ENCODE peak calls at places on chromosomes 11 and 22, in six cellular contexts. Z, P, Y, X, D and W are unnamed samples.

GRCh38 chr11:75014129-75014528 is 25.4 kb downstream of the NEU3 start:
- DNase-seq in Z (peak; percentile 18), P (peak; percentile 81), Y (no peak), X (peak; percentile 13), D (no peak), W (no peak)

GRCh38 chr11:100948936-100949335 is 180.7 kb downstream of the PGR start:
- DNase-seq in Z (no peak), P (no peak), Y (no peak), X (peak; percentile 43), D (no peak), W (no peak)

GRCh38 chr11:128548655-128549255 is 38.6 kb downstream of the ETS1 start:
- DNase-seq in Z (peak; percentile 61), P (peak; percentile 25), Y (peak; percentile 71), X (peak; percentile 98), D (no peak), W (no peak)

GRCh38 chr11:107898270-107898669 is 30.0 kb upstream of the RAB39A start:
- DNase-seq in Z (peak; percentile 26), P (peak; percentile 50), Y (peak; percentile 44), X (peak; percentile 70), D (peak; percentile 20), W (no peak)

GRCh38 chr11:98587884-98588283 is 432.9 kb upstream of the CNTN5 start:
- DNase-seq in Z (no peak), P (no peak), Y (no peak), X (no peak), D (no peak), W (no peak)

GRCh38 chr11:128714121-128714520 is 20.2 kb downstream of the FLI1 start:
- DNase-seq in Z (no peak), P (no peak), Y (no peak), X (no peak), D (no peak), W (no peak)

GRCh38 chr22:38859581-38860290 is 12.3 kb downstream of the CBX6 start:
- DNase-seq in Z (no peak), P (no peak), Y (no peak), X (no peak), D (no peak), W (no peak)

GRCh38 chr11:67265633-67266423 is 445 bp upstream of the GRK2 start:
- DNase-seq in Z (peak; percentile 89), P (peak; percentile 30), Y (peak; percentile 89), X (peak; percentile 45), D (peak; percentile 44), W (no peak)

GRCh38 chr22:50734986-50735738 is 2.8 kb upstream of the ACR start:
- DNase-seq in Z (no peak), P (no peak), Y (no peak), X (no peak), D (no peak), W (no peak)

GRCh38 chr11:17792161-17792560 is 57.6 kb downstream of the KCNC1 start:
- DNase-seq in Z (no peak), P (no peak), Y (no peak), X (no peak), D (no peak), W (no peak)

GRCh38 chr11:81449588-81450155 is 1284.0 kb downstream of the FAM181B start:
- DNase-seq in Z (no peak), P (no peak), Y (no peak), X (no peak), D (no peak), W (no peak)

GRCh38 chr11:103281301-103281700 is 172.1 kb downstream of the DYNC2H1 start:
- DNase-seq in Z (no peak), P (peak; percentile 7), Y (no peak), X (no peak), D (no peak), W (peak; percentile 44)

GRCh38 chr22:38452373-38453064 is 2.5 kb downstream of the KCNJ4 start:
- DNase-seq in Z (no peak), P (peak; percentile 50), Y (no peak), X (no peak), D (no peak), W (no peak)

GRCh38 chr11:9777525-9777924 is 113.6 kb downstream of the SWAP70 start:
- DNase-seq in Z (no peak), P (no peak), Y (no peak), X (no peak), D (no peak), W (no peak)
- H2AFZ ChIP-seq in Z (no peak overlapping the region), P (no peak overlapping the region), Y (no peak overlapping the region), X (no peak overlapping the region), D (no peak overlapping the region), W (no peak overlapping the region)

DNA sequence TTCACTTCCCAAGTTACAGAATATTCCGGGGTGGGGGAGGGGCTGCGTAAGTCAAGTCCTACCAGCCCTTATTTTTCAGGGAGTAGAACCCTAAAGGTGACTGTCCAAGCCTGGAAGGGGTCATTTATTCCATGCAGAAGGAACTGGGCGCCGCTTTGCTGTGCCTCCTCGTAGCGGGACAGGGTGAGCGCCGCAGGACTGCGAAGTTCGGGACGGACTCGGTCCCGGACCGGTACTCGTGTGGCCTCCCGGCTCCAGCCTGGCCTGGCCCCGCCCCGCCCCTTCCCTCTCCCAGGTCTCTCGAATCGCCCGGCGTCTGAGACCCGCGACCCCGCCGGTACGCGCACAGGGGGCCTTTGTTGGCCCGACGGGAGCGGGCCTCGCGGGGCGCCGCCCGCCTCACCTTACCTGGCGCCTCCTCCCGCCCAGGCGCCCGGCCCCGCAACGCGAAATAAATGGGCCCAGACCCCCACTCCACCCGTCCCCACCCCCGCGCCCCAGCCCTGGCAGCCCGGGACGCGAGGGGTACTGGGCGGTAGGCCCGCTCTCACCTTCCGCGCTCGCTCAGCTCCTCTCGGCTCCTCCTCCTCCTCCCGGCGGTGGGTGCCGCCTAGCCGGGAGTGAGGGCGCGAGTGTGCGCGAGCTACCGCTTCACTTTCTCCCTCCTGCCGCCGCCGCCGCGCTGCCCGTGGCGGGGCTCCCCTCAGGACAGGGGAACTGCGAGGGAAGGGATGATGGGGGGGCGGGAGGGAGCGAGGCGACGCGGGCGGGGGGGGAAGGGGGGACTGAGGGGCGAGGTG is 693 bp downstream of the PAK1 start:
- DNase-seq in Z (peak; percentile 77), P (peak; percentile 40), Y (peak; percentile 75), X (no peak), D (no peak), W (peak; percentile 48)
- TF ChIP-seq EZH2 in Z (no peak), P (peak; percentile 58), Y (peak; percentile 25), X (peak; percentile 60), D (no peak), W (no peak)

GRCh38 chr22:49687333-49687732 is 140.3 kb downstream of the BRD1 start:
- DNase-seq in Z (no peak), P (no peak), Y (no peak), X (no peak), D (no peak), W (no peak)
- H3K9me3 ChIP-seq in Z (no peaks in the 10 kb centered on the region), P (no peaks in the 10 kb centered on the region), Y (no peaks in the 10 kb centered on the region), X (no peaks in the 10 kb centered on the region), D (no peaks in the 10 kb centered on the region), W (peaks cover 4% of the 10 kb centered on the region)

GRCh38 chr11:117949062-117949461 is 19.9 kb upstream of the TMPRSS13 start:
- DNase-seq in Z (no peak), P (no peak), Y (no peak), X (no peak), D (no peak), W (no peak)

GRCh38 chr11:117950320-117950719 is 21.1 kb upstream of the TMPRSS13 start:
- DNase-seq in Z (no peak), P (no peak), Y (no peak), X (no peak), D (no peak), W (no peak)

GRCh38 chr11:117958949-117959348 is 27.2 kb upstream of the IL10RA start:
- DNase-seq in Z (no peak), P (no peak), Y (no peak), X (no peak), D (no peak), W (no peak)

GRCh38 chr11:117950999-117951961 is 22.1 kb upstream of the TMPRSS13 start:
- DNase-seq in Z (no peak), P (no peak), Y (no peak), X (no peak), D (no peak), W (no peak)

DNA sequence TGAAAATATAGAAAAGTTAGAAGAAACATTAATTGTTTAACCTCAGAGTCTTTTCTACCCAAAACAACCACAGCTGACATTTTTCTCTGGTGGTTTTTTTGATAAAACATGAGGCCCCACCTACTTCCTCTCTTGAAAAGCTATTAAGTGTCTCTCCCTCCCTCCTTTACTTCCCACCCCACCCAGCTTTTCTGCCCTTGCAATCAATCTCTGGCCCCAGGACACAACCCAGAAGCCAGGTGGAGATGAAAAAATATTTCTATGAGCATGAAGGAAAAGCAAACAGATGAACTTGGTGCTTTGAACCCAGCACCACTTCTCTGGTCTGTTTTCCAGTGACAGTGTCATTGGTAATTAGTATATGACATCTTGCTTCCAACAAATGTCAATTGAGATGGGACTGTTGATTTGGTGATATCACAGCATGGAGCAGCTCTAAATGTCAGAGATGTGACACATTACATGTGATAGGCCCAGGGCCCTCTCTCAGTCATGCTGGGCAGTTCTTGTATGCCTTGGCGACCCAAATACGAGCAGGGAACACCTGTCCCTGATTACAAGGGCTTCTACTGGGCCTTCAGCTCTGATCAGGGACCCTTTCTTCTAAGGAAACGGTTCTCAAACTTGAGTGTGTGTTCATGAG is 23.9 kb upstream of the TMPRSS13 start:
- DNase-seq in Z (no peak), P (no peak), Y (no peak), X (no peak), D (no peak), W (no peak)
- H2AFZ ChIP-seq in Z (no peak overlapping the region), P (no peak overlapping the region), Y (no peak overlapping the region), X (no peak overlapping the region), D (no peak overlapping the region), W (no peak overlapping the region)

GRCh38 chr22:27845603-27846100 is 44.1 kb upstream of the MN1 start:
- DNase-seq in Z (no peak), P (no peak), Y (no peak), X (no peak), D (no peak), W (no peak)
- TF ChIP-seq EZH2 in Z (no peak), P (no peak), Y (no peak), X (no peak), D (no peak), W (no peak)

DNA sequence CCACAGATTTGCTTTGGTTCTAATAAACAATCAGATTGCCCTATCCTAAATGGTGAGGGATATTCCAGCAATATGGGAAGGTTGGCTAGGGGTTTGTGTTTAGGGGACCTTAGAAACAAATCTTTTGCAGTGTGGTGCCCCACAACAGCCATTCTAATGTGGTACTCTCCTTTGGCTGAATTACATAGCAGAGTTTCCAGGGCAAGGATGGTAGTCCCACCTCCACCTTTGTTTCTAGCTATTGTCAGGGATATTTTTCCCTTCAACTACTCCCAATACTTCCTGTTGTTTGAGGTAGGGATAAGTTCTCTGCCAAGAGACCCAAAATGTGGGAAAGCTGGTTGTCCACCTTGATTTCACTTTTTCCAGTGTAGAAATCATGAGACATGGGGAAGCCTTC is 494.7 kb upstream of the CHORDC1 start:
- DNase-seq in Z (no peak), P (no peak), Y (no peak), X (no peak), D (no peak), W (no peak)
- H3K9me3 ChIP-seq in Z (no peaks in the 10 kb centered on the region), P (no peaks in the 10 kb centered on the region), Y (no peaks in the 10 kb centered on the region), X (peaks cover 2% of the 10 kb centered on the region), D (peaks cover 66% of the 10 kb centered on the region), W (no peaks in the 10 kb centered on the region)

DNA sequence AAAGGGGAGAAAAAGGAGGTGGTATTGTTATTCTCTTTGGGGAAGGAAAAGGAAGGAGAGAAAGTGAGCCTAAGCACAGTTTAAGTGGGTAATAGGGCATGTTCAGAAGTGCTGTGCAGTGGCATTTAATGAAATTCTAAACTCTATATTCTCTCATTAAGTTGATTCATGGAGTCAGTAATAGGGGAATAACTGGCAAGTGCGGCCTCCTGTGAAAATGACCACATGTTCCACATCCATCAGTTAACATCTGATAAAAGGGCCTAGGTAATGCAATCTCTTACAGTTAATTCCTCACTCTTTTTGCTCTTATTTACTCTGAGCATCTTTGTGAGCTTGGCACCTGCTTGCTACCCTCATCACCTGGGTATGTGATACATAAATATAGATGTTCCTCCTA is 516.7 kb downstream of the JRKL start:
- DNase-seq in Z (no peak), P (no peak), Y (no peak), X (no peak), D (no peak), W (no peak)
- H2AFZ ChIP-seq in Z (no peak overlapping the region), P (no peak overlapping the region), Y (no peak overlapping the region), X (no peak overlapping the region), D (no peak overlapping the region), W (no peak overlapping the region)